ENCODE peak calls at places on chromosomes 3 and 15, in five cellular contexts. V, W, S, L and K are unnamed samples.

GRCh38 chr15:36265422-36265821 is 314.0 kb upstream of the CDIN1 start:
- DNase-seq in V (no peak), W (no peak), S (no peak), L (no peak), K (no peak)

GRCh38 chr3:117842086-117842485 is 1132.5 kb downstream of the TUSC7 start:
- DNase-seq in V (no peak), W (no peak), S (no peak), L (no peak), K (no peak)

GRCh38 chr15:42094512-42094963 is at the start of gene PLA2G4D:
- DNase-seq in V (no peak), W (no peak), S (no peak), L (no peak), K (no peak)

GRCh38 chr15:69434679-69435078 is 17.9 kb upstream of the RPLP1 start:
- DNase-seq in V (no peak), W (no peak), S (no peak), L (no peak), K (no peak)

GRCh38 chr15:70906842-70907241 is 14.2 kb downstream of the LRRC49 start:
- DNase-seq in V (no peak), W (no peak), S (peak), L (no peak), K (peak)

GRCh38 chr3:175274474-175275218 is 415.5 kb downstream of the NAALADL2 start:
- DNase-seq in V (no peak), W (no peak), S (no peak), L (no peak), K (no peak)

GRCh38 chr3:195095035-195095703 is 175.8 kb downstream of the XXYLT1 start:
- DNase-seq in V (no peak), W (no peak), S (no peak), L (no peak), K (no peak)

GRCh38 chr3:178631950-178632349 is 95.7 kb downstream of the KCNMB2 start:
- DNase-seq in V (no peak), W (no peak), S (no peak), L (no peak), K (no peak)

GRCh38 chr3:171028779-171029232 is 2.3 kb upstream of the SLC2A2 start:
- DNase-seq in V (no peak), W (no peak), S (peak), L (no peak), K (peak)

GRCh38 chr3:112568642-112569041 is 6.8 kb downstream of the SLC35A5 start:
- DNase-seq in V (no peak), W (no peak), S (peak), L (no peak), K (peak)

DNA sequence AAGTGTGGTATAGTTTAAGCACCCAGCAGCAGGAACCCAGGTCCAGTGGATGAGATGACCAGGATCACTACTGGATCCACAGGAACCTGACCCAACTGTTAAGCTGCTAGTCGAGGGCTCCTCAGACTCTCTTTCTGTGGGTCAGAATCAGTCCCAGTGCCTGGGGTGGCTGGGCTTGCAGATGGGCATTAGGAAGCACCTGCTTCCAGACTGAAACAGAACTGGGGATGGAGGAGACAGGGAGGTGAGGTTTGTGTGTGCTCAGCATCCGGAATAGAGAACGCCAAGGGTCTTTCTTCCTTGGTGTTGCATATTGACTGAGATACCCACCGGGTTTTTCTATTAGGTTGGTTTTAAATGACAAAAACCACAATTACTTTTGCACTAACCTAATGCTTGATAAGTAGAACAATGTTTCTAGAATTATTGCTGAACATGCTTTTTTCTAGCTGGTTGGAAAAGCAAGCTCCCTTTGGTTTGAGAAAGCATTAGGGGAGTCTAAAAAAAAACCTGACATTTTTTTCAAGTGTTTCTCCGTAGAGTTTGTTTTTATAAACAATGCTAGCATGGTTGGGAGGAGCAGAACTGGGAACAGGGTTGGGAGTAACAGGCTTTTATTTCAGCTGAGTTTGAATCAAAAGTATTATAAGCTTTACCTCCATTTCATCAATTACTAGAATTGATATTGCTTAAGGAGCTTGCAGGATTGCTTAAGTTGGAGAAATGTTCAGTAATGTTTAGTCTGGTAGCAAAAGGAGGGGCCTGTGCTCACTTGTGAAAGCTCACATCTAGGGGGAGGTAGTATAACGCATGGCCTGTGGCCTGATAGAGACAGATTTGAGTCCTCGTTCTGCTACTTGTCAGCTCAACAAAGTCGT is 913 bp downstream of the ST3GAL6 start:
- DNase-seq in V (no peak), W (no peak), S (peak), L (no peak), K (no peak)
- H3K4me3 ChIP-seq in V (peak), W (peak), S (no peak), L (peak), K (no peak)

GRCh38 chr3:158313344-158313927 is 203.5 kb downstream of the RSRC1 start:
- DNase-seq in V (no peak), W (no peak), S (peak), L (no peak), K (peak)
- TF ChIP-seq CTCF in V (no peak), W (no peak), S (no peak), L (no peak), K (peak)

DNA sequence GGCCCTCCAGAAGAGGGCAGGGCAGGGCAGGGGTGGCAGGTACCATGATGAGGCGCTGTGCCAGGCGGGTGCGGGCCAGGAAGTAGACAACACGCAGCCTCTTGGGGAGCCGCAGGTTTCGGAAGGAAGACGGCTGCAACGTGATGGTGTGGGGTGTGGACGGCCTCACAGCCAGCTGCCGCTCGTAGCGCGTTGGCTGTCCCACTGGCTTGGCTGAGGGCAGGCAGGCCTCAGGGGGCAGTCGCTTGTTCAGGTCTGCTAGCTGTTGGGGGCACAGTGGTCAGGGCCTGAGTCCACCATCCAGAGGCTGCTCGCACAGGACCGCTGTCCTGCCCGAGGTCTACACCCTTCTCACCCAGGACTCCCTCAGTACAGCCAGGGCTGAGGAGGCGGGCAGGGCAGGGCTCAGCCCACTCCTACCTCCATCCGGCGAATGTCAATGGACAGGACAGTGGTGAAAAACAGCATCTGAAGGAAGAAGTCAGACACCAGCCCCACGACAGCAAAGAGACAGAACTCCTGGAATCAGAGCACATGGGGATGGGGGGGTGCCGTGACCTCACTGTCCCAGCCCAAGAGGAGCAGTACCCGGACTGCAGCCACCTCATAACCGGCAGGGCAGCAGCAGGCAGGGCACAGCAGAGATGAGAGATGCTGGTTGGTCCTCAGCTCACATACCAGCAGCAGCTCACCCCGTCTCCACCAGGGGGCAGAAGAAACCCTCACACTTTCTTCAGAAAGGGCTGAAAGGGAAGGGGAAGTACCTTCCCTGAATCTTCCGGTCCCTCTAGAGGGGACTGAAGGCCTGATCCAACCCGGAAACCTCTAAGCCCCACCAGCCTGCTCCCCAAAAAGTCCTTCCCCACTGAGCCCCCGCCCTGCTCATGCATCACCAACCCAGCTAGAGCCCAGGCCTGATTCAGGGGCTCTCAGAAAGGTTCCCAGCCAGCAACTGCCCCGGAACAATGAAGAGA is 40.0 kb downstream of the PTPN23 start:
- DNase-seq in V (peak), W (no peak), S (peak), L (peak), K (peak)
- H3K4me3 ChIP-seq in V (no peak), W (peak), S (no peak), L (peak), K (no peak)

DNA sequence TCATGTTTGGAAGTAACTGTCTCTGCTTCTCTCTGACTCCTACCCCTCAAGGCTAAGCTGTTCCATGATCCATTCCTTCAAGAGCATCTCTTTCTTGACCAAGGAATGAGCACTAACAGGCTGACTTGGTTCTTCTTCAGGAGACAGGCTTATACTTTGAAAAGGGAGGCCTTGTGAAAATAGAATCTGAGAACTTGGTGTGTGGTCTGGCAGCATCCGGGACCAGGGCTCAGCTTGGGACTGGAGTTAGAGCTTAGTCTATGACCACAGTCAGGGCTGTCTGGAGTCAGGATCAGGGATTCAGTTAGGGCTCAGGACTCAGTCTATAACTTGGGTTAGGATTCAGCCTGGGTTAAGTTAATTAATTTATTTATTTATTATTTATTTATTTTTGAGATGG is 44.9 kb upstream of the SLC6A6 start:
- DNase-seq in V (no peak), W (no peak), S (no peak), L (no peak), K (no peak)
- TF ChIP-seq CTCF in V (no peak), W (no peak), S (no peak), L (no peak), K (no peak)

GRCh38 chr3:16447156-16447555 is 66.3 kb downstream of the RFTN1 start:
- DNase-seq in V (no peak), W (no peak), S (no peak), L (no peak), K (no peak)

GRCh38 chr3:16448691-16449090 is 64.8 kb downstream of the RFTN1 start:
- DNase-seq in V (peak), W (peak), S (peak), L (peak), K (peak)

GRCh38 chr3:16452265-16452664 is 61.2 kb downstream of the RFTN1 start:
- DNase-seq in V (no peak), W (no peak), S (peak), L (no peak), K (peak)

GRCh38 chr3:16444344-16444743 is 69.2 kb downstream of the RFTN1 start:
- DNase-seq in V (no peak), W (no peak), S (no peak), L (no peak), K (no peak)

GRCh38 chr3:16449369-16449768 is 64.1 kb downstream of the RFTN1 start:
- DNase-seq in V (no peak), W (no peak), S (no peak), L (no peak), K (no peak)
- H3K4me3 ChIP-seq in V (no peak), W (no peak), S (no peak), L (no peak), K (no peak)